ENCODE peak calls at places on chromosome 9, in nine cellular contexts. T is fibroblast of lung, S is AG09309, A is mammary epithelial cell, W is adrenal gland, E is HepG2, G is tibial artery, B is neural crest cell, Q is mucosa of descending colon. K is an unnamed sample.

GRCh38 chr9:133472277-133472645 is 6.6 kb downstream of the SLC2A6 start:
- DNase-seq in T (no peak), S (no peak), A (no peak), W (no peak), E (no peak), G (no peak), B (no peak), Q (peak; percentile 40), K (no peak)

GRCh38 chr9:29440449-29440848 is 1867.2 kb upstream of the C9orf72 start:
- DNase-seq in T (no peak), S (no peak), A (no peak), W (no peak), E (no peak), G (no peak), B (no peak), Q (no peak), K (no peak)

GRCh38 chr9:127187231-127187956 is 65.0 kb upstream of the ANGPTL2 start:
- DNase-seq in T (peak; percentile 96), S (peak; percentile 97), A (peak; percentile 93), W (peak; percentile 92), E (peak; percentile 69), G (peak; percentile 91), B (no peak), Q (no peak), K (peak; percentile 2)

GRCh38 chr9:115733736-115734135 is 419.9 kb upstream of the PAPPA start:
- DNase-seq in T (no peak), S (no peak), A (no peak), W (no peak), E (no peak), G (no peak), B (no peak), Q (no peak), K (no peak)

GRCh38 chr9:116467740-116468351 is 219.3 kb upstream of the TRIM32 start:
- DNase-seq in T (peak; percentile 50), S (no peak), A (no peak), W (no peak), E (no peak), G (no peak), B (no peak), Q (no peak), K (no peak)

GRCh38 chr9:127913682-127914081 is 3.2 kb downstream of the ST6GALNAC4 start:
- DNase-seq in T (no peak), S (no peak), A (no peak), W (no peak), E (no peak), G (no peak), B (no peak), Q (peak; percentile 71), K (no peak)

GRCh38 chr9:78021692-78022091 is 9.9 kb downstream of the GNAQ start:
- DNase-seq in T (no peak), S (no peak), A (no peak), W (no peak), E (no peak), G (no peak), B (no peak), Q (peak; percentile 73), K (no peak)

GRCh38 chr9:7368410-7369292 is 430.9 kb downstream of the DMAC1 start:
- DNase-seq in T (peak; percentile 18), S (peak; percentile 52), A (peak; percentile 48), W (peak; percentile 37), E (no peak), G (no peak), B (no peak), Q (no peak), K (no peak)

GRCh38 chr9:16704096-16704488 is 166.4 kb downstream of the BNC2 start:
- DNase-seq in T (no peak), S (no peak), A (no peak), W (no peak), E (no peak), G (no peak), B (no peak), Q (no peak), K (no peak)

GRCh38 chr9:74499111-74499601 is 2.0 kb downstream of the RORB start:
- DNase-seq in T (peak; percentile 27), S (no peak), A (peak; percentile 9), W (peak; percentile 33), E (no peak), G (no peak), B (peak; percentile 1), Q (no peak), K (peak; percentile 15)

GRCh38 chr9:29044959-29045358 is 1471.7 kb upstream of the C9orf72 start:
- DNase-seq in T (peak; percentile 30), S (no peak), A (peak; percentile 88), W (no peak), E (peak; percentile 1), G (no peak), B (no peak), Q (no peak), K (no peak)

GRCh38 chr9:132644251-132644650 is 25.5 kb downstream of the DDX31 start:
- DNase-seq in T (no peak), S (no peak), A (no peak), W (no peak), E (peak; percentile 48), G (no peak), B (no peak), Q (no peak), K (no peak)

GRCh38 chr9:27473135-27473534 is 51.0 kb upstream of the IFNK start:
- DNase-seq in T (peak; percentile 12), S (no peak), A (no peak), W (peak; percentile 68), E (no peak), G (peak; percentile 62), B (no peak), Q (no peak), K (no peak)

GRCh38 chr9:130944510-130945058 is 5.5 kb upstream of the FIBCD1 start:
- DNase-seq in T (no peak), S (no peak), A (no peak), W (no peak), E (no peak), G (no peak), B (no peak), Q (no peak), K (no peak)

GRCh38 chr9:87212563-87213154 is 265.4 kb upstream of the GAS1 start:
- DNase-seq in T (peak; percentile 77), S (no peak), A (peak; percentile 94), W (no peak), E (no peak), G (no peak), B (no peak), Q (no peak), K (no peak)

DNA sequence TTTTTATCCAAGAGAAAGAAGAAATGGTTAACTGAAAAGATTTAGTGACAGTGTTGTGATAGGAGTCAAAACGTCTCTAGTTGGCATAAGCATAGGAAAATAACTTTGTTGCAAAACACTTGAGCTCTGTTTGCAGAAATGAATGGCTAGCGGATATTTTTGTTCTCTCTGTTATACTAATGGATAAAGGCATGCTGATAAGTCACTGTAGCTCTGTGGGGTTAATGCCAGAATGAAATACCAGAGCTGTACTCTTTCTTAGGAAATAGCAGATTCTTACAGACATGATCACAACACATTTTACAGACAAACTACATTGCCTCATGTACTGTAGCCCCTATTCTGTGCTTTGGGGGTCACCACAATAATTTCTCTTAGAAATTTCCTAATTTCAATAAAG is 202.8 kb downstream of the DMRTA1 start:
- DNase-seq in T (peak; percentile 33), S (no peak), A (no peak), W (no peak), E (no peak), G (no peak), B (no peak), Q (no peak), K (no peak)
- TF ChIP-seq CTCF in T (no peak), S (no peak), A (no peak), W (no peak), E (no peak), G (no peak), B (no peak), Q (no peak), K (no peak)

GRCh38 chr9:95087659-95088242 is 229.8 kb downstream of the FANCC start:
- DNase-seq in T (no peak), S (no peak), A (peak; percentile 46), W (no peak), E (no peak), G (no peak), B (no peak), Q (peak; percentile 69), K (no peak)
- TF ChIP-seq CTCF in T (peak; percentile 11), S (peak; percentile 30), A (peak; percentile 22), W (no peak), E (peak; percentile 44), G (no peak), B (no peak), Q (no peak), K (no peak)

DNA sequence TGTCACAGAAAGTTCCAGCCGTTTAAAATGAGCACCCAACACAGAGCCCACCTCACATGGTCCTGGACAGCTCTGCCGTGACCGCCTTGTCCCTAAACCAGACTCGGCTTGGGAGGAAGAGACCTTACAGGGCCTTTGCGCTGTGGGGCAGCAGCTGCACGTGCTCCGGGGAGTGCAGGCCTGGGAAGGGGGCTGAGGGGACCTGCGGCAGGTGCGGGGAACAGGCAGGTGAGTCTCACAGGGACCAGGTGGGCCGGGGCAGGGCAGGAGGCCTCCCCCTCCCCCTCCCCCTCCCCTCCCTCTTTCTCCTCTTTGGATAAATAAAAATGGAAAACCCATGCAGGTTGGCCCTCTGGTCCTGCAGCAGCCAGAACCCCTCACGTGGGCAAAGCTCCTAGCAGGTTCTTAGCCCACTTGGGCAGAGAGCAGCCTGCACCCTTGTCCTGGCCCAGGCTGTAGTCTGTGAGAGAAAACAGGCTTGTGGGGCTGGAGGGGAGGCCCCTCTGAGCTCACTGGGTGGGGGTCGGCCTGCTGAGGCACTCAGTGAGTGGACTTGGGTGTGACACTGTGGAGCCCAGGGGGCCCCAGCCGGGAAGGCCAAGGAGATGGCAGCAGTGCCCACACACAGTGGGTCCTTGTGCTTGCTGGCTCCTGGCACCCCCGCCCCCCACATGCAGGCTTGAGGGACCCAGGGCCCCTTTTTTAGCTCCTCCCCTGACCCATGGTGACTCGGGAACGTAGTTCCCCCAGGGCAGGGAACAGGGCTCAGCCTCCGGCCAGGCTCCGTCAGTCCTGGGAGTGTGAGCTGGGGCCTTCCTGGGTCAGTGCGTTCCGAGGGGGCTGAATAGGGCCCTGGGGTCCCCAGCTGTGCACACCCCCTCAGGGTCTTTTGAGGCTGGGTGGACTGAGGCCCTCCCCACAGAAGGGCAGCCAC is 40.0 kb upstream of the CACNA1B start:
- DNase-seq in T (no peak), S (no peak), A (no peak), W (no peak), E (no peak), G (no peak), B (no peak), Q (no peak), K (no peak)
- TF ChIP-seq CTCF in T (no peak), S (no peak), A (no peak), W (no peak), E (no peak), G (no peak), B (no peak), Q (no peak), K (no peak)

GRCh38 chr9:99169982-99170761 is 51.6 kb downstream of the ALG2 start:
- DNase-seq in T (peak; percentile 10), S (no peak), A (no peak), W (no peak), E (no peak), G (no peak), B (no peak), Q (no peak), K (peak; percentile 73)
- TF ChIP-seq CTCF in T (no peak), S (no peak), A (no peak), W (no peak), E (no peak), G (no peak), B (no peak), Q (no peak), K (peak; percentile 51)

K was measured in glutamatergic neuron.